ENCODE peak calls at places on chromosomes 4 and X, in four cellular contexts. J, G, U and I are unnamed samples.

GRCh38 chr4:151921371-151921770 is 160.6 kb upstream of the GATB start:
- DNase-seq in G (no peak), U (no peak), J (no peak), I (no peak)

GRCh38 chr4:122827258-122827887 is 742 bp downstream of the FGF2 start:
- DNase-seq in G (no peak), U (peak; percentile 8), J (peak; percentile 62), I (peak; percentile 67)

GRCh38 chrX:41382699-41383645 is 49.0 kb downstream of the DDX3X start:
- DNase-seq in U (no peak), G (no peak), J (peak; percentile 41), I (no peak)

GRCh38 chr4:176186721-176187395 is 8.5 kb downstream of the SPATA4 start:
- DNase-seq in G (no peak), J (no peak), U (no peak), I (no peak)

GRCh38 chr4:179292443-179292842 is 1850.2 kb upstream of the AGA start:
- DNase-seq in G (no peak), U (no peak), J (no peak), I (no peak)

GRCh38 chrX:153379971-153380581 is 21.1 kb downstream of the PNMA6E start:
- DNase-seq in J (peak; percentile 65), U (no peak), G (no peak), I (no peak)

GRCh38 chr4:157363366-157363765 is 142.8 kb downstream of the GRIA2 start:
- DNase-seq in G (no peak), J (no peak), U (no peak), I (no peak)

GRCh38 chr4:144627663-144628076 is 18.3 kb upstream of the HHIP start:
- DNase-seq in J (no peak), U (no peak), G (no peak), I (no peak)

GRCh38 chr4:2340272-2341061 is 78.0 kb downstream of the ZFYVE28 start:
- DNase-seq in G (no peak), U (no peak), J (no peak), I (no peak)

GRCh38 chr4:24405356-24405755 is 179.0 kb downstream of the DHX15 start:
- DNase-seq in U (no peak), J (no peak), G (no peak), I (no peak)

GRCh38 chr4:1451752-1452122 is 45.5 kb upstream of the NKX1-1 start:
- DNase-seq in J (no peak), U (no peak), G (no peak), I (peak; percentile 1)

GRCh38 chr4:81031389-81032173 is 1.1 kb downstream of the BMP3 start:
- DNase-seq in U (no peak), J (no peak), G (no peak), I (peak; percentile 33)

GRCh38 chr4:121253961-121254360 is 89.8 kb upstream of the TNIP3 start:
- DNase-seq in U (no peak), J (no peak), G (no peak), I (no peak)

GRCh38 chrX:46838482-46838857 is 1.6 kb downstream of the RP2 start:
- DNase-seq in J (no peak), U (no peak), G (no peak), I (no peak)

GRCh38 chr4:37802068-37802666 is 24.3 kb upstream of the PGM2 start:
- DNase-seq in U (no peak), G (peak; percentile 57), J (peak; percentile 61), I (no peak)

GRCh38 chrX:28997716-28998115 is 410.5 kb downstream of the IL1RAPL1 start:
- DNase-seq in U (no peak), G (no peak), J (no peak), I (no peak)

GRCh38 chrX:42195506-42195905 is 272.2 kb upstream of the CASK start:
- DNase-seq in G (no peak), J (no peak), U (no peak), I (no peak)

GRCh38 chrX:134547047-134547679 is 87.2 kb downstream of the HPRT1 start:
- DNase-seq in G (no peak), J (no peak), U (no peak), I (no peak)

GRCh38 chr4:164734476-164734875 is 19.5 kb upstream of the SMIM31 start:
- DNase-seq in J (peak; percentile 1), U (no peak), G (peak; percentile 59), I (no peak)

GRCh38 chr4:130026185-130026584 is 930.2 kb downstream of the C4orf33 start:
- DNase-seq in G (no peak), J (no peak), U (no peak), I (no peak)

GRCh38 chrX:43655151-43655676 is 885 bp upstream of the MAOA start:
- DNase-seq in U (no peak), J (no peak), G (no peak), I (no peak)

GRCh38 chr4:122746485-122746965 is 14.0 kb downstream of the BBS12 start:
- DNase-seq in G (no peak), U (no peak), J (no peak), I (no peak)

GRCh38 chrX:154979671-154980070 is 42.9 kb downstream of the F8 start:
- DNase-seq in J (no peak), G (peak; percentile 11), U (no peak), I (no peak)

GRCh38 chr4:37243061-37243460 is 1.5 kb upstream of the NWD2 start:
- DNase-seq in G (no peak), U (no peak), J (no peak), I (no peak)

GRCh38 chr4:1614049-1614448 is 70.1 kb downstream of the FAM53A start:
- DNase-seq in J (no peak), G (no peak), U (no peak), I (no peak)

GRCh38 chrX:84187501-84188319 is at the start of gene RPS6KA6:
- DNase-seq in J (no peak), G (no peak), U (no peak), I (peak; percentile 1)

GRCh38 chr4:48851651-48852050 is 20.8 kb downstream of the OCIAD1 start:
- DNase-seq in G (no peak), U (no peak), J (no peak), I (no peak)
- TF ChIP-seq SPI1 in G (no peak), U (no peak), J (no peak), I (no peak)

GRCh38 chrX:10620121-10620699 is at the start of gene MID1:
- DNase-seq in J (no peak), U (no peak), G (no peak), I (no peak)
- TF ChIP-seq POLR2AphosphoS5 in J (no peak), U (no peak), G (no peak), I (no peak)

DNA sequence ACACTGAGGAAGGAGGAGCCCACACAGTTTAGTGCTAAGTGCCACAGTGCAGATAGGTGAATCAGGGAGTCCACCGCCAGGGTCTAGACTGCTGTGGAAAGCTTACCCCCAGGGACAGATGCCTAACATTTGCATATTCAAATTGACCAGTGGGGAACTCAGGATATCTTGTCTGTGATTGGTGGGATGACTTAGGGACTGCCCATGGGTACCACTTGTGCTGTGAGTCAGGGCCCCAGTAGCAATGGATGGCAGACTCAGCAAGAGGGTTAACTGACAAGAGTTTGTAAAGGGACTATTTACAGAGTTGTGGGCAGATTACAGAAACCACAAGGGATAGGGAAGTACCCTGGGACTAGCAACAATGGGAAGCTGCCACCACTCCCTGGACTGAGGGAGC is 282.1 kb downstream of the BCOR start:
- DNase-seq in J (peak; percentile 35), G (peak; percentile 30), U (no peak), I (no peak)
- TF ChIP-seq SPI1 in J (no peak), G (no peak), U (no peak), I (no peak)

GRCh38 chr4:61468091-61468720 is 268.1 kb downstream of the ADGRL3 start:
- DNase-seq in J (no peak), G (peak; percentile 82), U (no peak), I (no peak)

GRCh38 chr4:61461956-61462355 is 261.8 kb downstream of the ADGRL3 start:
- DNase-seq in U (no peak), G (no peak), J (no peak), I (no peak)

DNA sequence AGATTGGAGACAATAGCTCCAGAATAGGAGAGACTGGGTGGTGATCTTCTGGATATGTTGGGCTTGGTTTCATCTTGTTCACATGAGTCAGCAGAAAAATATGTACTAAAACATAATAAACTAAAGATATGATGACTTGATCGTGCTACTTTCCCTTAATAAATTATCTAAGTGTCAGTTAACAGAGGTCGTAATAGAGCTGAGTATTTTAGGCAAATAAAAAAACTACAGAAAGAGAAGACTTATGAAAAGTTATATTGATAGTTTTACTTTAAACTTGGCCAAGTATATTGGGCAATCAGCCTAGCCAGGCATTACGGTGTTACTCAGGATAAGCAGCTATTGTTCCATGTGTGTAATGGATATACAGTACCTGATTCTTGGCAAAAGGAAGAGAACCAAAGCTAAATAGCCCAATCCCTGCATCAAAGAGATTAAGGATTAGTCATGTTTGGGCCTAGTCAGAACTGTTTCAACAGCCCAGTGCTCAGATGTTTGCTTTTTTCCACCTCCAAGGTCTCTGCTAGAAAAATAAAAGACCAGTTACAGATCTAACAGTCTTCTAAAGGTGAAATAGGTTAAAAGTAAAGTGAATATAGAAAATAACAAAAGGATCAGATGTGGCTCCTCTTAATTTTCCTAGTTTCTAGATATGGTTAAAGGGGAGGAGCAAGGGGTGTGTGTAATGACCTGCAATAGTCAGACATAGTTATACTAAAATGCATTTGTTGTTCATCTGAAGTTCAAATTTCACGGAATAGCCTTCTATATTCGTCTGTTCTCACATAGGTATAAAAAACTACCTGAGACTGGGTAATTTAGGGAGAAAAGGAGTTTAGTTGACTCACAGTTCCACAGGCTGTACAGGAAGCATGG is 262.6 kb downstream of the ADGRL3 start:
- DNase-seq in G (no peak), J (no peak), U (no peak), I (no peak)
- TF ChIP-seq POLR2AphosphoS5 in G (no peak), J (no peak), U (no peak), I (no peak)

GRCh38 chr4:187270154-187270553 is 546.5 kb upstream of the FAT1 start:
- DNase-seq in J (no peak), U (no peak), G (no peak), I (no peak)

GRCh38 chr4:187271848-187272247 is 548.2 kb upstream of the FAT1 start:
- DNase-seq in J (no peak), G (no peak), U (no peak), I (no peak)

GRCh38 chr4:187268940-187269339 is 545.3 kb upstream of the FAT1 start:
- DNase-seq in U (no peak), J (no peak), G (no peak), I (no peak)
- TF ChIP-seq SPI1 in U (no peak), J (no peak), G (no peak), I (no peak)